ENCODE peak calls at places on chromosomes 7 and 10, in five cellular contexts. K is heart right ventricle, C is cardiac fibroblast, J is neural progenitor cell, G is AG04450. T is an unnamed sample.
A peak's percentile ranks its signal among the peaks of the same experiment; 100 is the strongest.

GRCh38 chr7:13551503-13551902 is 438.0 kb downstream of the ETV1 start:
- DNase-seq in K (no peak), C (no peak), J (no peak), G (no peak), T (no peak)

GRCh38 chr7:465710-466400 is 53.8 kb downstream of the PDGFA start:
- DNase-seq in K (no peak), C (no peak), J (no peak), G (no peak), T (no peak)

GRCh38 chr7:47254081-47255006 is 327.6 kb downstream of the TNS3 start:
- DNase-seq in K (peak; percentile 73), C (peak; percentile 71), J (peak; percentile 92), G (no peak), T (no peak)

GRCh38 chr10:130713731-130714130 is 577.5 kb downstream of the GLRX3 start:
- DNase-seq in K (no peak), C (no peak), J (no peak), G (no peak), T (no peak)

GRCh38 chr10:59857049-59857448 is 49.3 kb downstream of the CCDC6 start:
- DNase-seq in K (no peak), C (no peak), J (no peak), G (no peak), T (no peak)

GRCh38 chr10:17232276-17232987 is 4.4 kb downstream of the VIM start:
- DNase-seq in K (no peak), C (no peak), J (no peak), G (no peak), T (no peak)

GRCh38 chr7:34845666-34846361 is 187.8 kb downstream of the NPSR1 start:
- DNase-seq in K (no peak), C (no peak), J (no peak), G (no peak), T (no peak)

GRCh38 chr7:6705959-6706665 is 635 bp downstream of the ZNF12 start:
- DNase-seq in K (peak; percentile 18), C (peak; percentile 42), J (peak; percentile 52), G (no peak), T (no peak)

GRCh38 chr7:24700446-24701044 is 56.7 kb downstream of the GSDME start:
- DNase-seq in K (no peak), C (no peak), J (peak; percentile 63), G (no peak), T (no peak)

GRCh38 chr10:98320476-98321202 is 52.6 kb upstream of the LOXL4 start:
- DNase-seq in K (no peak), C (no peak), J (no peak), G (no peak), T (no peak)

DNA sequence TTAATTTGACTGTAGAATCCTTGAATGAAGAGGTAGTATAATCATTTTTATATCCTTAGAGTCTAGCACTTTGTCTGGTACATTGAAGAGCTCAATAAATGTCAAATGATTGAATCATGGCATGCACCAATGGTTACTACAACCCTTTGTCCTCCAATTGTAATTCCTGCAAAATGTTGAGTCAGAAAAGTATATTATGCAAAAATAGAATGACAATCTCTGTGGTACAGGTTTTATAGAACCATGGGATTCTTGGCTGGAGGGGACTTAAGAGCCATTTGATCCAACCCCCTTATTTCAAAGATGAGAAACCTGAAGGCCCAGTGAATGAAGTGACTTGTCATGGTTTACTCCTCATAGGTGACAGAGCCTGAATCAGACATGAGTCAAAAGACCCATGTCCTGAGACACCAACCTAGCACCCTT is 30.9 kb upstream of the SMKR1 start:
- DNase-seq in K (no peak), C (no peak), J (no peak), G (no peak), T (no peak)
- TF ChIP-seq CTCF in K (no peak), C (no peak), J (no peak), G (no peak), T (no peak)

GRCh38 chr10:27241640-27242472 is 1.3 kb upstream of the ACBD5 start:
- DNase-seq in K (peak; percentile 91), C (peak; percentile 96), J (peak; percentile 98), G (peak; percentile 81), T (peak; percentile 85)
- TF ChIP-seq CTCF in K (peak; percentile 52), C (peak; percentile 21), J (peak; percentile 61), G (peak; percentile 29), T (peak; percentile 14)

GRCh38 chr7:64101943-64102655 is 56.9 kb downstream of the ZNF727 start:
- DNase-seq in K (no peak), C (no peak), J (no peak), G (no peak), T (no peak)
- TF ChIP-seq CTCF in K (no peak), C (no peak), J (no peak), G (no peak), T (no peak)

GRCh38 chr10:117226813-117227451 is 14.0 kb upstream of the SLC18A2 start:
- DNase-seq in K (no peak), C (peak; percentile 41), J (peak; percentile 53), G (no peak), T (no peak)
- TF ChIP-seq CTCF in K (no peak), C (peak; percentile 54), J (peak; percentile 62), G (peak; percentile 49), T (peak; percentile 72)

T was measured in AG09319.